ENCODE peak calls at places on chromosomes 3 and 15, in ten cellular contexts. Z is PC-3; R is stomach; O is sigmoid colon; A is GM23248; K is upper lobe of right lung; Y is esophagus muscularis mucosa; W is IMR-90; P is Peyer's patch; M is naive thymus-derived CD4-positive, alpha-beta T cell. V is an unnamed sample.

GRCh38 chr15:33908396-33908795 is 59.9 kb upstream of the CHRM5 start:
- DNase-seq in Z (no peak), R (no peak), O (no peak), A (peak; percentile 81), K (no peak), Y (no peak), W (peak; percentile 59), P (no peak), M (no peak), V (no peak)

GRCh38 chr3:173440431-173440990 is 43.0 kb downstream of the NLGN1 start:
- DNase-seq in Z (no peak), R (no peak), O (no peak), A (no peak), K (no peak), Y (no peak), W (no peak), P (no peak), M (no peak), V (no peak)

GRCh38 chr3:120554727-120555660 is 41.1 kb upstream of the NDUFB4 start:
- DNase-seq in Z (no peak), R (no peak), O (peak; percentile 79), A (peak; percentile 77), K (no peak), Y (no peak), W (no peak), P (no peak), M (no peak), V (peak; percentile 44)

GRCh38 chr15:74200394-74200793 is 2.2 kb downstream of the STRA6 start:
- DNase-seq in Z (peak; percentile 80), R (no peak), O (peak; percentile 77), A (peak; percentile 86), K (no peak), Y (no peak), W (peak; percentile 76), P (peak; percentile 49), M (no peak), V (no peak)

GRCh38 chr3:64824281-64824980 is 136.6 kb upstream of the ADAMTS9 start:
- DNase-seq in Z (no peak), R (no peak), O (no peak), A (no peak), K (no peak), Y (no peak), W (no peak), P (no peak), M (no peak), V (no peak)

GRCh38 chr3:158057666-158058065 is 48.6 kb downstream of the SHOX2 start:
- DNase-seq in Z (peak; percentile 60), R (no peak), O (no peak), A (peak; percentile 4), K (no peak), Y (no peak), W (no peak), P (no peak), M (no peak), V (no peak)

GRCh38 chr15:36415643-36416042 is 163.8 kb upstream of the CDIN1 start:
- DNase-seq in Z (no peak), R (no peak), O (no peak), A (peak; percentile 81), K (no peak), Y (no peak), W (peak; percentile 88), P (no peak), M (no peak), V (no peak)

GRCh38 chr3:146169891-146170290 is 8.9 kb upstream of the PLOD2 start:
- DNase-seq in Z (peak; percentile 38), R (no peak), O (no peak), A (no peak), K (no peak), Y (no peak), W (no peak), P (no peak), M (no peak), V (no peak)

GRCh38 chr15:42079401-42079908 is 14.9 kb downstream of the PLA2G4D start:
- DNase-seq in Z (no peak), R (peak; percentile 21), O (peak; percentile 46), A (peak; percentile 53), K (no peak), Y (no peak), W (no peak), P (no peak), M (no peak), V (no peak)

GRCh38 chr3:5791558-5791957 is 604.1 kb downstream of the EDEM1 start:
- DNase-seq in Z (peak; percentile 84), R (no peak), O (no peak), A (no peak), K (no peak), Y (no peak), W (no peak), P (no peak), M (no peak), V (no peak)

DNA sequence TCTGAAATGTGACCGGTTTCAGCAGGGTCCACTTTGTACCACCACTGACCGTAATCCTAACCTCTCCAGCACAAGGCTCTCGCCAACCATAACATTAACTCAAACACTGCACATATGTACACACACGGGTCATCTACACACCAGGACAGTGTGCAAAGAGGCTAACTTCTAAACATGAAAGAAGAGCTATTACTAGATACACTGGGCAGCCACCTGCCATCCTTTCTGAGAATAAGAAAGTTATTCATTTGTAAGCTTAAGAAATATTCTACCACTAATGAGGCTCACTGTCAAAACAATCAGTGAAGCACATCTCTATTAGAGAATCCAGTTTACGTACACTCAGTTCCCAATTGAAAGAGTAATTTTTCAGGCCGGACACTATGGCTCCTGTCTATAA is 59.1 kb upstream of the PARL start:
- DNase-seq in Z (no peak), R (no peak), O (no peak), A (no peak), K (no peak), Y (no peak), W (no peak), P (no peak), M (no peak), V (no peak)
- H3K36me3 ChIP-seq in Z (peaks cover 17% of the 10 kb centered on the region), R (peaks cover 39% of the 10 kb centered on the region), O (peaks cover 89% of the 10 kb centered on the region), A (peaks cover 23% of the 10 kb centered on the region), K (peaks cover 50% of the 10 kb centered on the region), Y (peaks cover 96% of the 10 kb centered on the region), W (peaks cover 40% of the 10 kb centered on the region), P (no peaks in the 10 kb centered on the region), M (peaks cover 38% of the 10 kb centered on the region), V (peaks cover 99% of the 10 kb centered on the region)

GRCh38 chr15:64854041-64854440 is 12.3 kb downstream of the PLEKHO2 start:
- DNase-seq in Z (no peak), R (no peak), O (peak; percentile 65), A (no peak), K (no peak), Y (no peak), W (no peak), P (no peak), M (no peak), V (no peak)
- H3K4me1 ChIP-seq in Z (no peaks in the 10 kb centered on the region), R (peaks cover 86% of the 10 kb centered on the region), O (peaks cover 96% of the 10 kb centered on the region), A (peaks cover 68% of the 10 kb centered on the region), K (peaks cover 94% of the 10 kb centered on the region), Y (peaks cover 100% of the 10 kb centered on the region), W (peaks cover 65% of the 10 kb centered on the region), P (peaks cover 13% of the 10 kb centered on the region), M (peaks cover 8% of the 10 kb centered on the region), V (peaks cover 85% of the 10 kb centered on the region)

GRCh38 chr15:76347507-76348055 is 11.0 kb downstream of the ISL2 start:
- DNase-seq in Z (no peak), R (no peak), O (no peak), A (no peak), K (no peak), Y (no peak), W (no peak), P (no peak), M (no peak), V (no peak)

GRCh38 chr15:76343313-76343996 is 6.9 kb downstream of the ISL2 start:
- DNase-seq in Z (no peak), R (no peak), O (no peak), A (no peak), K (no peak), Y (no peak), W (no peak), P (no peak), M (no peak), V (no peak)

GRCh38 chr15:76346666-76347506 is 10.3 kb downstream of the ISL2 start:
- DNase-seq in Z (peak; percentile 71), R (no peak), O (peak; percentile 74), A (no peak), K (peak; percentile 66), Y (no peak), W (peak; percentile 51), P (no peak), M (no peak), V (no peak)

GRCh38 chr15:76345269-76345879 is 8.8 kb downstream of the ISL2 start:
- DNase-seq in Z (no peak), R (no peak), O (no peak), A (no peak), K (no peak), Y (no peak), W (no peak), P (no peak), M (no peak), V (no peak)

DNA sequence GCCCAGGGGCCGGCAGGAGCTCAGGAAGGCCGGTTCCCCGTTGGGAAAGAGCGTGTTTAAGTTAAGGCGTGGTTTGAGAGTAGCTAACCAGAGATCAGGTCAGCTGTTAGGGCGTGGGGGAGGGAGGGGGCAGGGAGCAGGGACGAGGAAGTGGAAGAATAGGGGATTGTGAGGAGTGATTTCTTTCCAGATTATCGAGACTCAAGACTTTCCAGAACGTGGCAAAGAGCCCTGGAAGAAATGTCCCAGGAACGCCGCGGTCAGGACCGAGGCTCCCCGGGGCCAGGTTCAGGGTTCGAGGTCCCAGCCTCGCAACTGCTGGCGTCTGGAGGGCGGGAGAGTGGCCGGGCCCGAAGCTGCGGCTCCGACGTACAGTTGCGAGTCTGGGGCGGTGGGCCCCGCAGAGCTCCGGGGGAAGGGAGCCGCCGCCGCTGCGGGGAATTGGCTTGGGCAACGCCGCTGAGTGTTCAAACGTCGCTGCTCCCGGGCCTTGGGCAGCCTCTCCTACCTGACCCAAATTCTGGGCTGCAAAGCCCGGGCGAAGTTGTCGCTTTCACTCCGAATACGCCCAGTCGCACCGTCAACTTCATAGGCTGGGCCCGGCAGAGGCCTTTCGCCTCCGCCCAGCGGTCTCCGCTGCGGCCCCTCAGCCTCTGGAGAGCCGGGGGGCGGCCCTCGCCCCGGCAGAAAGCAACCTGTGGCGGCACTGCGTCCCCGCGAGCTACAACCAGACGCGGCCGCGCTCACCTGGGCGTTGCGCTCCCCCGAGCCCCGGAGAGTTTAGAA is 9.5 kb downstream of the ISL2 start:
- DNase-seq in Z (peak; percentile 50), R (no peak), O (peak; percentile 76), A (peak; percentile 46), K (peak; percentile 77), Y (no peak), W (no peak), P (peak; percentile 78), M (no peak), V (no peak)
- H3K27me3 ChIP-seq in Z (no peaks in the 10 kb centered on the region), R (peaks cover 20% of the 10 kb centered on the region), O (peaks cover 72% of the 10 kb centered on the region), A (peaks cover 53% of the 10 kb centered on the region), K (peaks cover 75% of the 10 kb centered on the region), Y (peaks cover 31% of the 10 kb centered on the region), W (peaks cover 15% of the 10 kb centered on the region), P (no peaks in the 10 kb centered on the region), M (peaks cover 30% of the 10 kb centered on the region), V (peaks cover 90% of the 10 kb centered on the region)

DNA sequence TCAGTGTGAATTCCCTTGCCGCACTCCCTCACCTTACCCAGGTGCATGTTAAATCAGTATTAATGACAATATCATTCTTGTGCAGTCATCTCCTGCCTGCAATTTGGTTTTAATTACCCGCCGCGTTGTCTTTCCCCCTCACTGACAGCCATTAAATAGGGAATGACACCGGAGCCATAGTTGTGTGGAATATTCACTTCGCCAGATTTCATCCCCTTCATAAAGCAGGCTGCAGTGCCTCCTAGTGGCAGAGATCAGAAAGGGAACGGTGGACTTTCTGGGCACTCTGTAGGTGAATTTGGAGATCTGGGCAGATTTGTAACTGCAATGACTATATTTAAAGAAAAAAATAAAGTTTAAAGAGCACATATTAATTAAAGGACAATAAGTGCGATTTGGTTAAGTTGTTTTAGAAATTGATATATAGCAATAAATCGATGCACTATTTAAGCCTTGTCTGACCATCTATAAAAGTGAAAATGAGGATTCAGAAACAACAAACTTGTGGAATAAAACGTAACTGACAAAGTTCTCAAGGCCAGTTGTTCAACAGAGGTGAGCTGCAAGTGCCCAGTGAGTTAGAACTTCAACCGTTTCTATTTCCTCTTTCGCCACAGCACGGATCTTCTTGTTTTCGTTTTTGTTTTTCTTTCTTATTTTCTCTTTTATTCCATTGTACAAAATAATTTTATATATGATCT is 725.1 kb upstream of the ARRDC4 start:
- DNase-seq in Z (peak; percentile 70), R (peak; percentile 64), O (no peak), A (peak; percentile 71), K (no peak), Y (peak; percentile 92), W (peak; percentile 39), P (peak; percentile 80), M (no peak), V (peak; percentile 26)
- H3K36me3 ChIP-seq in Z (no peaks in the 10 kb centered on the region), R (no peaks in the 10 kb centered on the region), O (no peaks in the 10 kb centered on the region), A (no peaks in the 10 kb centered on the region), K (no peaks in the 10 kb centered on the region), Y (no peaks in the 10 kb centered on the region), W (no peaks in the 10 kb centered on the region), P (no peaks in the 10 kb centered on the region), M (no peaks in the 10 kb centered on the region), V (no peaks in the 10 kb centered on the region)